ENCODE peak calls at places on chromosome 15, in four cellular contexts. B is keratinocyte; Z is cardiac muscle cell; S is naive thymus-derived CD4-positive, alpha-beta T cell. F is an unnamed sample.

GRCh38 chr15:67508367-67508766 is 12.6 kb upstream of the C15orf61 start:
- DNase-seq in B (no peak), Z (no peak), S (no peak), F (no peak)

GRCh38 chr15:66765478-66766281 is 63.6 kb downstream of the SMAD6 start:
- DNase-seq in B (peak; percentile 82), Z (no peak), S (no peak), F (no peak)

GRCh38 chr15:92098869-92099268 is 245.4 kb downstream of the SLCO3A1 start:
- DNase-seq in B (no peak), Z (no peak), S (no peak), F (no peak)

GRCh38 chr15:89591834-89592233 is 16.6 kb downstream of the TICRR start:
- DNase-seq in B (no peak), Z (no peak), S (no peak), F (peak; percentile 44)

GRCh38 chr15:89472785-89473256 is 23.6 kb downstream of the RHCG start:
- DNase-seq in B (peak; percentile 69), Z (peak; percentile 84), S (no peak), F (peak; percentile 56)

GRCh38 chr15:68578175-68578959 is 426 bp upstream of the CORO2B start:
- DNase-seq in B (no peak), Z (peak; percentile 70), S (no peak), F (peak; percentile 14)

GRCh38 chr15:68541743-68542142 is 37.0 kb upstream of the CORO2B start:
- DNase-seq in B (no peak), Z (no peak), S (no peak), F (no peak)

GRCh38 chr15:49817100-49817499 is 196.3 kb downstream of the DTWD1 start:
- DNase-seq in B (no peak), Z (no peak), S (no peak), F (no peak)

GRCh38 chr15:92095691-92096090 is 242.2 kb downstream of the SLCO3A1 start:
- DNase-seq in B (no peak), Z (no peak), S (peak; percentile 10), F (no peak)

GRCh38 chr15:33460166-33460805 is 149.5 kb downstream of the RYR3 start:
- DNase-seq in B (peak; percentile 9), Z (peak; percentile 14), S (no peak), F (no peak)

GRCh38 chr15:82536409-82537350 is 3.6 kb downstream of the RPS17 start:
- DNase-seq in B (no peak), Z (no peak), S (no peak), F (no peak)

GRCh38 chr15:29242466-29243242 is 27.0 kb downstream of the NSMCE3 start:
- DNase-seq in B (no peak), Z (peak; percentile 44), S (no peak), F (peak; percentile 19)

GRCh38 chr15:79948095-79948695 is 22.8 kb downstream of the BCL2A1 start:
- DNase-seq in B (no peak), Z (no peak), S (no peak), F (no peak)

GRCh38 chr15:83380026-83380425 is 67.1 kb upstream of the SH3GL3 start:
- DNase-seq in B (no peak), Z (no peak), S (no peak), F (no peak)

GRCh38 chr15:37199546-37199945 is 99.2 kb upstream of the MEIS2 start:
- DNase-seq in B (no peak), Z (no peak), S (no peak), F (no peak)

GRCh38 chr15:44327578-44327977 is 39.1 kb downstream of the GOLM2 start:
- DNase-seq in B (no peak), Z (no peak), S (no peak), F (no peak)

GRCh38 chr15:90063733-90064247 is 38.5 kb downstream of the IDH2 start:
- DNase-seq in B (no peak), Z (no peak), S (no peak), F (no peak)

GRCh38 chr15:64502537-64502936 is 42.2 kb downstream of the ZNF609 start:
- DNase-seq in B (no peak), Z (no peak), S (no peak), F (no peak)

GRCh38 chr15:82186161-82186560 is 76.4 kb downstream of the EFL1 start:
- DNase-seq in B (no peak), Z (no peak), S (no peak), F (no peak)

GRCh38 chr15:77476999-77477398 is 56.3 kb downstream of the HMG20A start:
- DNase-seq in B (no peak), Z (no peak), S (no peak), F (no peak)

GRCh38 chr15:77473328-77473727 is 52.6 kb downstream of the HMG20A start:
- DNase-seq in B (no peak), Z (no peak), S (no peak), F (no peak)

GRCh38 chr15:77474310-77474986 is 53.8 kb downstream of the HMG20A start:
- DNase-seq in B (no peak), Z (peak; percentile 65), S (no peak), F (no peak)

GRCh38 chr15:77474987-77475385 is 54.3 kb downstream of the HMG20A start:
- DNase-seq in B (no peak), Z (no peak), S (no peak), F (no peak)

GRCh38 chr15:77475898-77476297 is 55.2 kb downstream of the HMG20A start:
- DNase-seq in B (no peak), Z (peak; percentile 47), S (no peak), F (no peak)
- H3K27ac ChIP-seq in B (no peak overlapping the region), Z (peak overlapping the region; percentile 65), S (no peak overlapping the region), F (no peak overlapping the region)

GRCh38 chr15:42094512-42094963 is at the start of gene PLA2G4D:
- DNase-seq in B (peak; percentile 32), Z (no peak), S (no peak), F (no peak)

GRCh38 chr15:42090781-42091180 is 3.6 kb downstream of the PLA2G4D start:
- DNase-seq in B (no peak), Z (no peak), S (no peak), F (no peak)

GRCh38 chr15:42091753-42092665 is 2.4 kb downstream of the PLA2G4D start:
- DNase-seq in B (peak; percentile 76), Z (no peak), S (no peak), F (no peak)

GRCh38 chr15:42093966-42094365 is 396 bp downstream of the PLA2G4D start:
- DNase-seq in B (no peak), Z (no peak), S (no peak), F (no peak)

GRCh38 chr15:42092666-42093445 is 1.5 kb downstream of the PLA2G4D start:
- DNase-seq in B (peak; percentile 13), Z (no peak), S (no peak), F (no peak)
- H3K4me3 ChIP-seq in B (no peak overlapping the region), Z (no peak overlapping the region), S (no peak overlapping the region), F (no peak overlapping the region)

GRCh38 chr15:74176262-74177208 is 3.0 kb downstream of the ISLR start:
- DNase-seq in B (no peak), Z (peak; percentile 32), S (no peak), F (no peak)

GRCh38 chr15:74173545-74174215 is at the start of gene ISLR:
- DNase-seq in B (no peak), Z (no peak), S (no peak), F (no peak)

GRCh38 chr15:74174216-74174965 is 881 bp downstream of the ISLR start:
- DNase-seq in B (no peak), Z (no peak), S (no peak), F (no peak)

GRCh38 chr15:74175271-74176191 is 2.0 kb downstream of the ISLR start:
- DNase-seq in B (no peak), Z (no peak), S (no peak), F (no peak)

DNA sequence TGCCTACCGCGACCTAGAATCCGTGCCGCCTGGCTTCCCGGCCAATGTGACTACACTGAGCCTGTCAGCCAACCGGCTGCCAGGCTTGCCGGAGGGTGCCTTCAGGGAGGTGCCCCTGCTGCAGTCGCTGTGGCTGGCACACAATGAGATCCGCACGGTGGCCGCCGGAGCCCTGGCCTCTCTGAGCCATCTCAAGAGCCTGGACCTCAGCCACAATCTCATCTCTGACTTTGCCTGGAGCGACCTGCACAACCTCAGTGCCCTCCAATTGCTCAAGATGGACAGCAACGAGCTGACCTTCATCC is 1.4 kb downstream of the ISLR start:
- DNase-seq in B (no peak), Z (no peak), S (no peak), F (no peak)
- H3K27ac ChIP-seq in B (no peak overlapping the region), Z (no peak overlapping the region), S (no peak overlapping the region), F (no peak overlapping the region)

DNA sequence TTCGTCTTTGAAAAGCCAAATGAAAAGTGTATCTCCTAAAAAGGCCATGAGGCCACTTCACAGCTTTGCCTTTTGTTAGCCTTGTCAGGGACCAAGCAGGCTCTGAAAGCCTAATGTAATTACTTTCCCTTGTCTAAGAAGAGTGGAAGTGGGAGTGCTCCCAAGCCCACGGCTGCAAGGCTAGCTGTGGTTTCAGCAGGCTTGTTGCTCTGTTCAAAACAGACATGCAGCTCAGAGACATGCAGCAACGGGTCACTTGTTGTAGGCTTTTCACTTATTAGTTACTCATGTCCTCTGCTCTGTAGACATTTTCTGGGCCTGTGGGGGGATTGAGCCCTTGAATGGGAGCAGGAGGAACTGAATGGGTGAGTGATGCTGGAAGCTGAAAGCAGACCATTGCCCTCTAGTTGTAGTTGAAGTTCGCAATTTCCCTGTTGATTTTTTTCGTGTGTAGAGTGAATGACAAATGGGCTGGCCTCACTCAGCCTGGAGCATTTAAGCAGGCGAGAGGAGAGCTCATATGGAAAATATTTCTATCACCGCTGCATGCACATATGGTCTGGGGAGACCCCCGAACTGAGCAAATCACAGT is 261.9 kb upstream of the NR2E3 start:
- DNase-seq in B (no peak), Z (no peak), S (no peak), F (no peak)
- H3K4me3 ChIP-seq in B (no peak overlapping the region), Z (no peak overlapping the region), S (no peak overlapping the region), F (no peak overlapping the region)